ENCODE peak calls at places on chromosomes 7 and 10, in eight cellular contexts. E is NCI-H1105 treated with DMSO at 0.1 percent for 48 hours; Z is NCI-H2029; Y is stimulated activated CD8-positive, alpha-beta memory T cell treated with anti-CD3 and anti-CD28 coated beads, Interleukin-15, amount 100 ng/mL, for 24 hours; H is astrocyte of the hippocampus; X is right cardiac atrium; I is islet precursor cell; T is NCI-H1417. K is an unnamed sample.

GRCh38 chr7:107181172-107181571 is 12.4 kb downstream of the HBP1 start:
- DNase-seq in Z (no peak), Y (no peak), I (no peak), X (no peak), H (no peak), T (no peak), E (no peak), K (no peak)

GRCh38 chr7:73851410-73852338 is 9.3 kb upstream of the TMEM270 start:
- DNase-seq in T (no peak), X (no peak), H (peak), E (no peak), I (peak), Y (no peak), Z (peak), K (no peak)

GRCh38 chr7:29564455-29565185 is 985 bp downstream of the PRR15 start:
- DNase-seq in Y (no peak), E (no peak), Z (no peak), X (peak), H (peak), I (peak), T (no peak), K (no peak)

GRCh38 chr10:19048479-19048878 is at the start of gene MALRD1:
- DNase-seq in H (no peak), T (peak), Z (no peak), I (no peak), Y (no peak), X (no peak), E (no peak), K (no peak)

GRCh38 chr10:115157357-115157756 is 64.2 kb downstream of the ATRNL1 start:
- DNase-seq in Z (no peak), T (no peak), Y (no peak), E (no peak), I (no peak), X (no peak), H (no peak), K (no peak)

GRCh38 chr10:9786101-9786500 is 1231.6 kb upstream of the CELF2 start:
- DNase-seq in X (no peak), E (no peak), Y (no peak), T (no peak), H (peak), Z (no peak), I (no peak), K (no peak)

GRCh38 chr10:103231047-103231551 is 14.6 kb upstream of the RPEL1 start:
- DNase-seq in T (no peak), I (peak), Y (no peak), H (peak), E (no peak), Z (no peak), X (no peak), K (no peak)

GRCh38 chr10:97898429-97898828 is 48.8 kb downstream of the GOLGA7B start:
- DNase-seq in Y (no peak), I (no peak), H (peak), T (no peak), X (no peak), Z (no peak), E (no peak), K (no peak)

GRCh38 chr10:35387768-35388167 is 51.5 kb downstream of the CCNY start:
- DNase-seq in T (no peak), H (peak), I (no peak), Z (no peak), E (no peak), Y (no peak), X (no peak), K (no peak)

GRCh38 chr10:70634011-70634410 is 31.5 kb upstream of the PRF1 start:
- DNase-seq in E (no peak), I (no peak), T (no peak), H (no peak), X (no peak), Z (no peak), Y (no peak), K (no peak)

GRCh38 chr7:83546586-83546985 is 102.4 kb downstream of the SEMA3E start:
- DNase-seq in H (no peak), Y (no peak), E (no peak), Z (no peak), X (no peak), I (no peak), T (no peak), K (no peak)

GRCh38 chr10:95560288-95561199 is 627 bp downstream of the SORBS1 start:
- DNase-seq in X (peak), H (peak), Z (peak), Y (no peak), E (peak), T (peak), I (peak), K (peak)

GRCh38 chr7:23072043-23072442 is 33.5 kb upstream of the KLHL7 start:
- DNase-seq in T (no peak), E (no peak), H (peak), X (no peak), Z (no peak), Y (no peak), I (no peak), K (no peak)

GRCh38 chr7:91836065-91836368 is 44.5 kb downstream of the MTERF1 start:
- DNase-seq in E (peak), Y (no peak), H (peak), X (no peak), T (peak), Z (peak), I (no peak), K (no peak)

GRCh38 chr7:19851504-19851903 is 78.1 kb upstream of the TMEM196 start:
- DNase-seq in Y (no peak), I (no peak), X (no peak), H (no peak), T (no peak), E (no peak), Z (no peak), K (no peak)

GRCh38 chr10:125134483-125134848 is 25.9 kb downstream of the CTBP2 start:
- DNase-seq in Z (no peak), I (no peak), X (no peak), E (no peak), T (no peak), Y (no peak), H (no peak), K (no peak)